ENCODE peak calls at places on chromosomes 11 and 22, in five cellular contexts. F is gastrocnemius medialis, Z is osteocyte, Q is HEK293T, P is hepatic stellate cell. K is an unnamed sample.

GRCh38 chr11:118252688-118253087 is 523 bp upstream of the MPZL3 start:
- DNase-seq in P (no peak), F (no peak), Z (no peak), Q (no peak), K (no peak)

GRCh38 chr11:119319136-119319701 is 2.3 kb upstream of the MCAM start:
- DNase-seq in P (no peak), Z (no peak), Q (no peak), F (no peak), K (no peak)

GRCh38 chr11:362642-363442 is 6.5 kb upstream of the B4GALNT4 start:
- DNase-seq in P (no peak), Q (peak; percentile 4), F (no peak), Z (no peak), K (no peak)

GRCh38 chr11:109957601-109958000 is 135.6 kb upstream of the ZC3H12C start:
- DNase-seq in P (no peak), Z (no peak), F (no peak), Q (no peak), K (no peak)

GRCh38 chr22:17387356-17387755 is 18.1 kb downstream of the CECR2 start:
- DNase-seq in F (no peak), Z (no peak), P (no peak), Q (no peak), K (no peak)

GRCh38 chr11:111412293-111412692 is 33.2 kb upstream of the POU2AF1 start:
- DNase-seq in Z (no peak), Q (no peak), F (no peak), P (no peak), K (no peak)

GRCh38 chr11:92324890-92325289 is 100.3 kb downstream of the FAT3 start:
- DNase-seq in Q (no peak), F (no peak), P (no peak), Z (no peak), K (no peak)

GRCh38 chr11:31397239-31397834 is 27.7 kb downstream of the DNAJC24 start:
- DNase-seq in Z (no peak), P (no peak), F (no peak), Q (peak; percentile 14), K (peak; percentile 6)

GRCh38 chr22:30390974-30391691 is 3.9 kb upstream of the RNF215 start:
- DNase-seq in P (peak; percentile 62), Z (no peak), F (peak; percentile 18), Q (peak; percentile 55), K (peak; percentile 88)

GRCh38 chr11:106875013-106875412 is 143.3 kb downstream of the GUCY1A2 start:
- DNase-seq in Z (no peak), P (no peak), F (no peak), Q (no peak), K (no peak)

GRCh38 chr22:26529345-26529744 is 17.1 kb upstream of the TFIP11 start:
- DNase-seq in P (no peak), Q (no peak), F (peak; percentile 65), Z (no peak), K (peak; percentile 70)

GRCh38 chr11:44971185-44971584 is 20.5 kb upstream of the TP53I11 start:
- DNase-seq in P (no peak), Z (no peak), Q (no peak), F (no peak), K (no peak)

GRCh38 chr11:29527391-29527936 is 489.4 kb downstream of the KCNA4 start:
- DNase-seq in Q (no peak), F (no peak), P (no peak), Z (no peak), K (peak; percentile 12)

GRCh38 chr11:12100886-12101285 is 9.5 kb upstream of the MICAL2 start:
- DNase-seq in Q (no peak), Z (no peak), P (no peak), F (no peak), K (no peak)

GRCh38 chr11:43504316-43504950 is 145.7 kb downstream of the TTC17 start:
- DNase-seq in Z (no peak), F (no peak), P (no peak), Q (peak; percentile 43), K (peak; percentile 40)

GRCh38 chr22:24405631-24406321 is 21.6 kb upstream of the ADORA2A start:
- DNase-seq in P (no peak), Z (no peak), Q (no peak), F (no peak), K (no peak)

GRCh38 chr11:12606597-12606996 is 67.6 kb upstream of the TEAD1 start:
- DNase-seq in Q (no peak), P (peak; percentile 26), Z (no peak), F (no peak), K (no peak)

GRCh38 chr11:33598426-33599069 is 102.1 kb downstream of the C11orf91 start:
- DNase-seq in F (no peak), P (no peak), Q (no peak), Z (no peak), K (no peak)

GRCh38 chr11:117089685-117090084 is 8.5 kb downstream of the SIK3 start:
- DNase-seq in P (no peak), Z (no peak), F (no peak), Q (no peak), K (no peak)

GRCh38 chr11:110433393-110434333 is 3.9 kb downstream of the FDX1 start:
- DNase-seq in Z (no peak), P (peak; percentile 22), F (no peak), Q (no peak), K (peak; percentile 21)

GRCh38 chr11:122189259-122189658 is 73.2 kb upstream of the BLID start:
- DNase-seq in F (no peak), P (no peak), Z (no peak), Q (no peak), K (no peak)

GRCh38 chr22:33697640-33698039 is 222.6 kb downstream of the LARGE1 start:
- DNase-seq in Q (no peak), F (no peak), Z (no peak), P (peak; percentile 58), K (no peak)

GRCh38 chr11:64545605-64546004 is 45.4 kb upstream of the SLC22A12 start:
- DNase-seq in F (no peak), P (peak; percentile 68), Z (no peak), Q (no peak), K (no peak)